ENCODE peak calls at places on chromosomes 3 and 15, in five cellular contexts. One of them, this sample, is unnamed. For H3K4me1 and H3K36me3, the result is how much of the 10 kb centered on the place peaks cover.

GRCh38 chr3:37582117-37582516 is 279.6 kb upstream of the CTDSPL start:
- ATAC-seq in HepG2: no peak
- ATAC-seq in K562: no peak
- ATAC-seq in upper lobe of left lung: no peak
- ATAC-seq in GM12878: no peak
- ATAC-seq in this sample: no peak

GRCh38 chr3:193909387-193909786 is 226.6 kb upstream of the HES1 start:
- ATAC-seq in K562: no peak
- ATAC-seq in GM12878: no peak
- ATAC-seq in upper lobe of left lung: peak
- ATAC-seq in HepG2: no peak
- ATAC-seq in this sample: no peak

GRCh38 chr3:101814835-101815234 is 34.5 kb upstream of the NFKBIZ start:
- ATAC-seq in HepG2: peak
- ATAC-seq in upper lobe of left lung: peak
- ATAC-seq in K562: no peak
- ATAC-seq in GM12878: peak
- ATAC-seq in this sample: no peak

GRCh38 chr15:85920926-85921325 is 126.2 kb upstream of the KLHL25 start:
- ATAC-seq in GM12878: no peak
- ATAC-seq in HepG2: no peak
- ATAC-seq in upper lobe of left lung: no peak
- ATAC-seq in K562: no peak
- ATAC-seq in this sample: no peak

GRCh38 chr3:124791142-124791541 is 60.9 kb downstream of the UMPS start:
- ATAC-seq in K562: no peak
- ATAC-seq in GM12878: peak
- ATAC-seq in HepG2: no peak
- ATAC-seq in upper lobe of left lung: no peak
- ATAC-seq in this sample: peak

GRCh38 chr3:29718661-29719065 is 437.8 kb downstream of the RBMS3 start:
- ATAC-seq in GM12878: no peak
- ATAC-seq in upper lobe of left lung: no peak
- ATAC-seq in K562: no peak
- ATAC-seq in HepG2: no peak
- ATAC-seq in this sample: no peak

GRCh38 chr3:171092467-171092911 is 66.0 kb upstream of the SLC2A2 start:
- ATAC-seq in GM12878: no peak
- ATAC-seq in K562: no peak
- ATAC-seq in upper lobe of left lung: no peak
- ATAC-seq in HepG2: peak
- ATAC-seq in this sample: peak

GRCh38 chr3:141395005-141395589 is 26.8 kb downstream of the ZBTB38 start:
- ATAC-seq in GM12878: no peak
- ATAC-seq in K562: no peak
- ATAC-seq in upper lobe of left lung: no peak
- ATAC-seq in HepG2: no peak
- ATAC-seq in this sample: no peak

GRCh38 chr15:78050851-78051250 is 26.7 kb downstream of the TBC1D2B start:
- ATAC-seq in HepG2: no peak
- ATAC-seq in GM12878: no peak
- ATAC-seq in upper lobe of left lung: no peak
- ATAC-seq in K562: no peak
- ATAC-seq in this sample: no peak

GRCh38 chr3:101072299-101072698 is 79.1 kb upstream of the ABI3BP start:
- ATAC-seq in upper lobe of left lung: no peak
- ATAC-seq in HepG2: no peak
- ATAC-seq in K562: no peak
- ATAC-seq in GM12878: no peak
- ATAC-seq in this sample: no peak

GRCh38 chr3:56911363-56911762 is 109.6 kb upstream of the ARHGEF3 start:
- ATAC-seq in HepG2: no peak
- ATAC-seq in K562: no peak
- ATAC-seq in upper lobe of left lung: no peak
- ATAC-seq in GM12878: no peak
- ATAC-seq in this sample: no peak

GRCh38 chr15:56207092-56207491 is 36.6 kb downstream of the RFX7 start:
- ATAC-seq in HepG2: no peak
- ATAC-seq in GM12878: peak
- ATAC-seq in upper lobe of left lung: no peak
- ATAC-seq in K562: no peak
- ATAC-seq in this sample: no peak

GRCh38 chr3:37712918-37713819 is 148.5 kb upstream of the CTDSPL start:
- ATAC-seq in K562: no peak
- ATAC-seq in upper lobe of left lung: no peak
- ATAC-seq in HepG2: no peak
- ATAC-seq in GM12878: no peak
- ATAC-seq in this sample: peak

GRCh38 chr3:160460033-160460432 is 10.4 kb upstream of the TRIM59 start:
- ATAC-seq in upper lobe of left lung: peak
- ATAC-seq in K562: peak
- ATAC-seq in HepG2: peak
- ATAC-seq in GM12878: no peak
- ATAC-seq in this sample: no peak

GRCh38 chr3:115120597-115120996 is 26.5 kb downstream of the ZBTB20 start:
- ATAC-seq in HepG2: no peak
- ATAC-seq in K562: no peak
- ATAC-seq in upper lobe of left lung: no peak
- ATAC-seq in GM12878: no peak
- ATAC-seq in this sample: no peak

GRCh38 chr3:53885239-53885638 is 3.3 kb upstream of the ACTR8 start:
- ATAC-seq in GM12878: peak
- ATAC-seq in upper lobe of left lung: no peak
- ATAC-seq in HepG2: no peak
- ATAC-seq in K562: no peak
- ATAC-seq in this sample: no peak

GRCh38 chr3:58667704-58668103 is 1.1 kb upstream of the FAM3D start:
- ATAC-seq in upper lobe of left lung: no peak
- ATAC-seq in GM12878: no peak
- ATAC-seq in HepG2: no peak
- ATAC-seq in K562: no peak
- ATAC-seq in this sample: no peak

GRCh38 chr3:113747719-113748046 is 848 bp downstream of the ATP6V1A start:
- ATAC-seq in GM12878: peak
- ATAC-seq in upper lobe of left lung: no peak
- ATAC-seq in HepG2: no peak
- ATAC-seq in K562: no peak
- ATAC-seq in this sample: no peak

GRCh38 chr3:50388021-50388719 is 28.8 kb upstream of the TMEM115 start:
- ATAC-seq in K562: peak
- ATAC-seq in upper lobe of left lung: no peak
- ATAC-seq in HepG2: peak
- ATAC-seq in GM12878: peak
- ATAC-seq in this sample: no peak

GRCh38 chr3:59726279-59726678 is 676.5 kb upstream of the CFAP20DC start:
- ATAC-seq in upper lobe of left lung: no peak
- ATAC-seq in GM12878: peak
- ATAC-seq in K562: no peak
- ATAC-seq in HepG2: no peak
- ATAC-seq in this sample: no peak

GRCh38 chr3:16060358-16060852 is 114.1 kb upstream of the GALNT15 start:
- ATAC-seq in GM12878: no peak
- ATAC-seq in upper lobe of left lung: peak
- ATAC-seq in HepG2: peak
- ATAC-seq in K562: no peak
- ATAC-seq in this sample: peak

GRCh38 chr15:89714775-89715174 is 24.2 kb downstream of the WDR93 start:
- ATAC-seq in HepG2: no peak
- ATAC-seq in GM12878: no peak
- ATAC-seq in upper lobe of left lung: no peak
- ATAC-seq in K562: no peak
- ATAC-seq in this sample: peak

GRCh38 chr3:47017504-47018268 is 38.2 kb downstream of the NBEAL2 start:
- ATAC-seq in GM12878: no peak
- ATAC-seq in K562: peak
- ATAC-seq in HepG2: peak
- ATAC-seq in upper lobe of left lung: peak
- ATAC-seq in this sample: no peak

GRCh38 chr3:75101329-75102147 is 487.1 kb upstream of the CNTN3 start:
- ATAC-seq in upper lobe of left lung: no peak
- ATAC-seq in HepG2: no peak
- ATAC-seq in GM12878: peak
- ATAC-seq in K562: no peak
- ATAC-seq in this sample: no peak

GRCh38 chr15:75049392-75049791 is 26.0 kb downstream of the PPCDC start:
- ATAC-seq in HepG2: no peak
- ATAC-seq in K562: no peak
- ATAC-seq in GM12878: no peak
- ATAC-seq in upper lobe of left lung: no peak
- ATAC-seq in this sample: peak

GRCh38 chr15:46127361-46127874 is 492.6 kb downstream of the SQOR start:
- ATAC-seq in HepG2: no peak
- ATAC-seq in upper lobe of left lung: no peak
- ATAC-seq in K562: no peak
- ATAC-seq in GM12878: no peak
- ATAC-seq in this sample: no peak

GRCh38 chr3:123778991-123779622 is 105.0 kb downstream of the MYLK start:
- ATAC-seq in K562: no peak
- ATAC-seq in upper lobe of left lung: peak
- ATAC-seq in GM12878: no peak
- ATAC-seq in HepG2: no peak
- ATAC-seq in this sample: peak

DNA sequence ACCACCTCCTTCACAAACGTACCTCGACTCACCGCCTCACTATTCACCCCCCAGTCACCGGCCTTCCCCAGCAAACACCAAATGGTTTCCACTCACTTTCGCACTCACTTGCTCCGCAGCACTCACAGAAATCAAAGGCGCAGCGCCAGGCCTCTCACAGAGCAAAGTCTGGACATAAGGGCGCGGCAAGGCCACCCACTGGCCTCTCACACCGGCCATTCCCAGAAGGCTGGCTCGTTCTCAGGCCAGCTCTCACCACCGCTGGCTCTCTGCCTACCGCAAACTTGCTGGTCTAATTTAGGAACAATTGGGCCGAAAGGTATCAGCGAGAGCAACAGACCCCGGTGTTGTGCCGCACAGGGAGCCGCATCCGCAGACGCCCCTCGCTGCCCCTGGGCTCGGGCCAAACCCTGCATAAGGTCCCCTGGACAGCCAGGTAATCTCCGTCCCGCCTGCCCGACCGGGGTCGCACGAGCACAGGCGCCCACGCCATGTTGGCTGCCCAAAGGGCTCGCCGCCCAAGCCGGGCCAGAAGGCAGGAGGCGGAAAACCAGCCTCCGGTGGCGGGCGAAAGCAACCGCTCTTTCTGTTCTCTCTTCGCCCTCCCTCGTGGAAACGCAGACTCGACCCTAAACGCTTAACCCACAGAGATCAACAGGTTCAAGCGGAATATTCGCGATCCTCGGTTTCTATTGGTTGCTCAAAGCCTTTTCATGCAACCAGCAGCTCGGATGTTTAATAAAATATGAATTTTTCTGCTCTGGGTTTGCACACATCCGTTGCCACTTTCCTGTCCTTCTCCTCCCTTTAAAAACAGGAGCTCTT is 2.9 kb downstream of the SHOX2 start:
- ATAC-seq in HepG2: peak
- ATAC-seq in K562: no peak
- ATAC-seq in upper lobe of left lung: no peak
- ATAC-seq in GM12878: peak
- ATAC-seq in this sample: no peak
- H3K4me1 ChIP-seq in HepG2: under half
- H3K4me1 ChIP-seq in K562: under half
- H3K4me1 ChIP-seq in upper lobe of left lung: under half
- H3K4me1 ChIP-seq in GM12878: under half
- H3K4me1 ChIP-seq in this sample: under half

DNA sequence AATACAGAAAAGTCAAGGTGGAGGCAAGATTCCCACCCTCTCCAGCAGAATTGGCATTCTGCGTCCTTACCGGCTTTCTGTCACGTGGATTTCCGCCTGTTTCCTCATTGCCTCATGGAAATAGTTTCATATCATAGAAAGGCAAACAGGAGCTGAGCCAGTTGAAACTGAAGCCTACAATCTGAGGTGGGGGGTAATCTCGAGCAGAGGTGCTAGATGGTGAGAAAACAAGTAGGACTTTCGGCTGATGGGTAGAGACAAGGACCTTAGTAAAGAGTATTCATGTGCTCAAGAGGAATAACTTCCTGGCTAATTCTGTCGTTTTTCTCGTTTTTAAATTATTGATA is 39.9 kb downstream of the LRCH3 start:
- ATAC-seq in GM12878: no peak
- ATAC-seq in K562: no peak
- ATAC-seq in upper lobe of left lung: peak
- ATAC-seq in HepG2: no peak
- ATAC-seq in this sample: no peak
- H3K36me3 ChIP-seq in GM12878: under half
- H3K36me3 ChIP-seq in K562: half or more
- H3K36me3 ChIP-seq in upper lobe of left lung: under half
- H3K36me3 ChIP-seq in HepG2: under half
- H3K36me3 ChIP-seq in this sample: half or more

GRCh38 chr15:81323559-81323943 is 390 bp downstream of the STARD5 start:
- ATAC-seq in K562: peak
- ATAC-seq in GM12878: peak
- ATAC-seq in upper lobe of left lung: no peak
- ATAC-seq in HepG2: peak
- ATAC-seq in this sample: no peak

GRCh38 chr15:81322708-81323253 is 1.2 kb downstream of the STARD5 start:
- ATAC-seq in K562: no peak
- ATAC-seq in HepG2: no peak
- ATAC-seq in upper lobe of left lung: no peak
- ATAC-seq in GM12878: no peak
- ATAC-seq in this sample: no peak

GRCh38 chr15:81326466-81327212 is 2.7 kb upstream of the STARD5 start:
- ATAC-seq in GM12878: no peak
- ATAC-seq in upper lobe of left lung: no peak
- ATAC-seq in HepG2: no peak
- ATAC-seq in K562: no peak
- ATAC-seq in this sample: no peak

GRCh38 chr15:81321667-81322066 is 2.3 kb downstream of the STARD5 start:
- ATAC-seq in HepG2: no peak
- ATAC-seq in upper lobe of left lung: no peak
- ATAC-seq in K562: no peak
- ATAC-seq in GM12878: no peak
- ATAC-seq in this sample: no peak

GRCh38 chr15:81323944-81324881 is at the start of gene STARD5:
- ATAC-seq in GM12878: peak
- ATAC-seq in K562: peak
- ATAC-seq in HepG2: peak
- ATAC-seq in upper lobe of left lung: peak
- ATAC-seq in this sample: peak
- TF ChIP-seq EP300 in GM12878: no peak
- TF ChIP-seq EP300 in K562: no peak
- TF ChIP-seq EP300 in HepG2: no peak
- TF ChIP-seq EP300 in upper lobe of left lung: no peak
- TF ChIP-seq EP300 in this sample: no peak

DNA sequence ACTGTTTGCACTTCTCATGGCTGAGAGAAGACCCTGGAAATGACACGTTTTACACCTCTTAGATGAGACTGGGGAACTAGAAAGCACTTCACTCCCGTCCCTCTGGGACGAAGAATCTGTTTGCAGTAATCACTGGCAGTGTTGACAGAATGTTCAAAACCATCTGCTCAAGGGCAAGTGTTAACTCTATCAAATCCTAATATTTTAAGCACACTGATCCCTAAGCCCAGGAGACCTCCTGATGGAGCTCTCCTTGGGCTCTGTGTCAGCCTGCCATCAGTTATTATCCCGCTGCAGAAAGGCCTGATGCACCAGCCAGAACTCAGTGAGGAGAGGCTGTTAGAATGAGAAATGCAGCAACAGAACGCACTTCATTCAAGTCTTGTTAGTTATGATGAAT is 323.8 kb upstream of the DNAJC19 start:
- ATAC-seq in upper lobe of left lung: no peak
- ATAC-seq in HepG2: no peak
- ATAC-seq in K562: no peak
- ATAC-seq in GM12878: no peak
- ATAC-seq in this sample: no peak
- H3K4me1 ChIP-seq in upper lobe of left lung: under half
- H3K4me1 ChIP-seq in HepG2: under half
- H3K4me1 ChIP-seq in K562: under half
- H3K4me1 ChIP-seq in GM12878: under half
- H3K4me1 ChIP-seq in this sample: under half